ENCODE peak calls at places on chromosomes 12 and 14, in five cellular contexts. E, F, H, W and Y are unnamed samples. For H3K4me1, the result is how much of the 10 kb centered on the place peaks cover.

GRCh38 chr14:63760014-63760413 is 32.1 kb upstream of the SGPP1 start:
- DNase-seq in E (no peak), F (no peak), H (no peak), W (no peak), Y (no peak)

GRCh38 chr12:107917912-107918800 is 143.7 kb downstream of the ASCL4 start:
- DNase-seq in E (no peak), F (no peak), H (no peak), W (peak), Y (no peak)

GRCh38 chr14:96167224-96168148 is 37.2 kb upstream of the BDKRB2 start:
- DNase-seq in E (no peak), F (peak), H (no peak), W (no peak), Y (no peak)

GRCh38 chr12:94594443-94594825 is 55.9 kb downstream of the TMCC3 start:
- DNase-seq in E (no peak), F (no peak), H (no peak), W (no peak), Y (no peak)

GRCh38 chr12:13566286-13566685 is 369.8 kb downstream of the EMP1 start:
- DNase-seq in E (no peak), F (no peak), H (no peak), W (no peak), Y (no peak)

GRCh38 chr12:69512820-69513219 is 42.6 kb downstream of the FRS2 start:
- DNase-seq in E (no peak), F (no peak), H (no peak), W (no peak), Y (no peak)

GRCh38 chr12:80627773-80628172 is 79.7 kb upstream of the MYF6 start:
- DNase-seq in E (no peak), F (no peak), H (no peak), W (no peak), Y (no peak)

GRCh38 chr12:69266045-69266635 is 26.8 kb downstream of the CPSF6 start:
- DNase-seq in E (no peak), F (no peak), H (no peak), W (no peak), Y (no peak)

GRCh38 chr14:69037790-69038448 is 58.8 kb upstream of the ACTN1 start:
- DNase-seq in E (no peak), F (no peak), H (no peak), W (no peak), Y (no peak)

GRCh38 chr14:54686219-54686870 is 119.4 kb downstream of the SAMD4A start:
- DNase-seq in E (no peak), F (no peak), H (no peak), W (no peak), Y (no peak)

GRCh38 chr14:32633214-32633864 is 304.2 kb downstream of the AKAP6 start:
- DNase-seq in E (no peak), F (no peak), H (no peak), W (no peak), Y (no peak)

GRCh38 chr14:100529561-100530031 is 57.6 kb downstream of the BEGAIN start:
- DNase-seq in E (peak), F (no peak), H (peak), W (no peak), Y (peak)

GRCh38 chr12:27733052-27733656 is 22.5 kb downstream of the MRPS35 start:
- DNase-seq in E (no peak), F (peak), H (no peak), W (peak), Y (no peak)

GRCh38 chr12:52175411-52176350 is 16.1 kb downstream of the KRT80 start:
- DNase-seq in E (no peak), F (no peak), H (no peak), W (no peak), Y (no peak)

GRCh38 chr12:26298785-26299621 is 103.6 kb downstream of the SSPN start:
- DNase-seq in E (no peak), F (no peak), H (no peak), W (peak), Y (no peak)

GRCh38 chr14:91175802-91176201 is 61.9 kb downstream of the DGLUCY start:
- DNase-seq in E (no peak), F (no peak), H (no peak), W (no peak), Y (no peak)

GRCh38 chr12:51008329-51008728 is 17.9 kb downstream of the SLC11A2 start:
- DNase-seq in E (no peak), F (no peak), H (no peak), W (no peak), Y (no peak)

GRCh38 chr14:35964736-35965135 is 138.6 kb downstream of the BRMS1L start:
- DNase-seq in E (no peak), F (no peak), H (no peak), W (no peak), Y (no peak)

GRCh38 chr14:95489163-95489887 is 27.1 kb downstream of the SYNE3 start:
- DNase-seq in E (no peak), F (no peak), H (no peak), W (no peak), Y (no peak)

GRCh38 chr14:76876076-76876475 is 49.9 kb downstream of the LRRC74A start:
- DNase-seq in E (no peak), F (peak), H (peak), W (peak), Y (peak)

GRCh38 chr14:89657014-89657413 is 240.0 kb upstream of the FOXN3 start:
- DNase-seq in E (no peak), F (no peak), H (no peak), W (no peak), Y (no peak)

GRCh38 chr12:113244015-113244983 is 23.0 kb downstream of the TPCN1 start:
- DNase-seq in E (peak), F (peak), H (peak), W (no peak), Y (peak)

GRCh38 chr14:87935081-87935828 is 57.7 kb downstream of the GALC start:
- DNase-seq in E (no peak), F (no peak), H (no peak), W (no peak), Y (no peak)

GRCh38 chr14:42961509-42961908 is 1354.8 kb downstream of the LRFN5 start:
- DNase-seq in E (no peak), F (no peak), H (no peak), W (no peak), Y (no peak)

GRCh38 chr14:71629765-71630502 is 302.3 kb upstream of the RGS6 start:
- DNase-seq in E (no peak), F (no peak), H (no peak), W (no peak), Y (no peak)
- H3K4me3 ChIP-seq in E (no peak), F (no peak), H (no peak), W (no peak), Y (no peak)

GRCh38 chr12:6376079-6376941 is 947 bp upstream of the SCNN1A start:
- DNase-seq in E (no peak), F (peak), H (peak), W (peak), Y (peak)
- H3K4me1 ChIP-seq in E (under half), F (under half), H (under half), W (under half), Y (half or more)

DNA sequence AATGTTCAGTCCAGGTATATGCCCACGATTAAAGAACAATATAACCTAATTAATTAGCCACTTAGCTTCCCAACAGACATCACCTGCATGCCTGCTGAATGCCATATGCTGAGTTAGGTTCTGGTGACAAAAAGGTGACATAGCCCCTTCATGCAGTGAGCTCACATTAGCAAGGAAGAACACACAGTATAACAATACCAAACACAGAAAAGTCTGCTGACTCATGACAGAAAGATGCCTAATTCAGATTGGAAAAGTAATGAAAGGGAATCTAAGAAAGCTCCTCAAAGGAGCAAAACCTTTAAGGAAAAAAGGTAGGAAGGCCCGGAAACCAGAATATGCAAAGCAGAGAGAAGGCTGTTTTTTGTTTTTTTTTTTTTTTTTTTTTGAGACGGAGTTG is 59.0 kb downstream of the FERMT2 start:
- DNase-seq in E (no peak), F (no peak), H (no peak), W (no peak), Y (no peak)
- H3K27ac ChIP-seq in E (no peak), F (no peak), H (no peak), W (no peak), Y (no peak)

GRCh38 chr14:101812071-101812470 is 50.6 kb downstream of the PPP2R5C start:
- DNase-seq in E (no peak), F (peak), H (no peak), W (no peak), Y (no peak)
- H3K4me3 ChIP-seq in E (no peak), F (no peak), H (peak), W (no peak), Y (peak)

GRCh38 chr14:52902971-52903385 is 47.9 kb downstream of the FERMT2 start:
- DNase-seq in E (no peak), F (no peak), H (no peak), W (no peak), Y (no peak)
- H3K4me1 ChIP-seq in E (under half), F (under half), H (under half), W (under half), Y (under half)

DNA sequence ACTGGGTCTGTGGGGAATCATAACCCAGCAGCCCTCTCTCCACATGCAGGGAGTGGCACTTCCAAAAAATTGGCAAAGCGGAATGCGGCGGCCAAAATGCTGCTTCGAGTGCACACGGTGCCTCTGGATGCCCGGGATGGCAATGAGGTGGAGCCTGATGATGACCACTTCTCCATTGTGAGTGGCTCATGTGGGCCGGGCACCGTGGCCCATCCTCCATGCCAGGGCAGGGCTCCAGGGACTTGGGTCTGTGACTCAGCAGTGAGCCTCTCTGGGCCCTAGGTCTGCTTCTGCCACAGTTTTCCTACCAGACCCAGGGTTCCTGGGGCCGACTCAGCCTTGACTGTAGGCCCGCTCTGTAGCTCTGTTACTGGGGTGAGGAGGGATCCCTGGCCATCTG is 2.2 kb downstream of the NPFF start:
- DNase-seq in E (peak), F (no peak), H (no peak), W (no peak), Y (no peak)
- H3K27ac ChIP-seq in E (no peak), F (no peak), H (no peak), W (no peak), Y (peak)

GRCh38 chr14:50768693-50769092 is 62.3 kb downstream of the NIN start:
- DNase-seq in E (no peak), F (no peak), H (no peak), W (no peak), Y (no peak)

GRCh38 chr14:50768220-50768619 is 62.7 kb downstream of the NIN start:
- DNase-seq in E (no peak), F (no peak), H (no peak), W (no peak), Y (no peak)

GRCh38 chr14:50762931-50763300 is 68.0 kb downstream of the NIN start:
- DNase-seq in E (no peak), F (no peak), H (no peak), W (no peak), Y (no peak)

GRCh38 chr14:50763386-50764007 is 67.5 kb downstream of the NIN start:
- DNase-seq in E (no peak), F (no peak), H (no peak), W (no peak), Y (peak)

DNA sequence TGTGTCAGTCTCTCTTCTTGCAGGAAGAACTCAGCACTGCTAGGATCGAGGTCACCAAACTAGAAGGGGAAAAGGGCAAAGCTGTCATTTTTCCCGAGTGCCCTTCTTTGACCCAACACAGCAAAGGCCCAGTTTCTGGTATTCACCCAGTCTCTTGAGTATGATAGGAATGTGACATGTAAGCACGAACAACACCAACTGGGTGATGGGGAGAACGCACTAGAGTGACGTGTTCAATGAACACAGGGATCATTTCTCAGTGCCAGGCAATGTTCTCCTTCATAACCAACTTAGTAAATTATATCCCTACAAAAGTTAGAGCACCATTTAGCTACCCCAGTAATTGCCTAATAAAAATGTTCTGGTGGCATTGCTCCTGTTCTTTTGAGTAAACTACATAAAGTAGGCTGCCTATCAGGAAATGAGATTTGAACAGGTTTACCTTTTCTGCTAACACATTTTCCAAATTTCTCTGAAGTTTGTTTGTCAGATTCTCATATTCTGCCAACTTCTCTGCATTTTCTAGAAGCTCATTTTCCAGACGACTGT is 64.5 kb downstream of the NIN start:
- DNase-seq in E (no peak), F (no peak), H (no peak), W (no peak), Y (no peak)
- H3K4me3 ChIP-seq in E (no peak), F (no peak), H (no peak), W (no peak), Y (no peak)

DNA sequence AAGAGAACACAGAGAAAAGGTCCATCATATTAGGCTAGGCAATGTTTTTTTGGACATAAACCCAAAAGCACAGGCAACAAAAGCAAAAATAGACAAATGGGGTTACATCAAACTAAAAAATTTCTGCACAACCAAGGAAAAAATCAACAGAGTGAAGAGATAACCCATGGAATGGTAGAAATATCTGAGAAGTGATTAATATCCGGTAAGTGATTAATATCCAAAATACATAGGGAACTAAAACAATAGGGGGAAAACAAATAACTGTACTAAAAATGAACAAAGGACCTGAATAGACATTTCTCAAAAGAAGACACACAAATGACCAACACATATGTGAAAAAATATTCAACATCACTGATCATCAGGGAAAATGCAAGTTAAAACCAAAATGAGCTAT is 4.3 kb downstream of the STYK1 start:
- DNase-seq in E (no peak), F (no peak), H (no peak), W (no peak), Y (no peak)
- H3K4me1 ChIP-seq in E (under half), F (under half), H (under half), W (under half), Y (under half)

DNA sequence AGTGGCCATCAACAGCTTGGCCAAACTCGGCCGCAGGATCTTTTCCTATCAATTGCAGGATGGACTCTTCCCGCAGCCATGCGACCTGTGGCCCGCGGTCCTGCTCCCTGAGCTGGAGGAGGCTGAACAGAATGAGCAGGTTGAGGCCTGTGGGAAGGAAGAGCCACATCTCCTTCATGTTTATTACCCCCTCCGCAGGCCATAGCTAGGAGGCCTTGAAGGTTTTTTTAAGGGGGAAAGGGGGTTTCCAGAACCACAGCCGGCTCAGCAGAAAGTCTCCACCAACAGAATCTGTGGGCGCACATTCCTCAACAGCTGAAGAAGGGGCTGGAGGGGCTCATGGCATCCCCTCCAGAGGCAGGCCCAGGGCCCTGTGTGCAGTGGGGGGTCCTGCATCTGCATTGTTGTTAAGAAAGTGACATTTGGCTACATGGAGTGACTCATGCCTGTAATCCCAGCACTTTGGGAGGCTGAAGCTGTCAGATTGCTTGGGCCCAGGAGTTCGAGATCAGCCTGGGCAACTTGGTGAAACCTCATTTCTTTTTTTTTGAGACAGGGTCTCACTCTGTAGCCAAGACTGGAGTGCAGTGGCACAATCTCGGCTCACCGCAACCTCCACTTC is 25.2 kb upstream of the PPP1R13B start:
- DNase-seq in E (no peak), F (no peak), H (no peak), W (no peak), Y (no peak)
- H3K27ac ChIP-seq in E (peak), F (peak), H (peak), W (no peak), Y (peak)

GRCh38 chr14:93430889-93431670 is at the start of gene UNC79:
- DNase-seq in E (peak), F (no peak), H (no peak), W (no peak), Y (no peak)

GRCh38 chr14:93426750-93427149 is 4.0 kb upstream of the UNC79 start:
- DNase-seq in E (no peak), F (no peak), H (no peak), W (no peak), Y (no peak)

GRCh38 chr14:93430319-93430801 is 379 bp upstream of the UNC79 start:
- DNase-seq in E (peak), F (no peak), H (no peak), W (no peak), Y (no peak)
- H3K4me3 ChIP-seq in E (no peak), F (no peak), H (no peak), W (no peak), Y (peak)